ENCODE peak calls at places on chromosome 21, in nine cellular contexts. J is lower lobe of right lung, Z is fibroblast of lung, K is DND-41, I is colonic mucosa, M is H9, D is tibial artery, X is kidney epithelial cell, A is tibial nerve. U is an unnamed sample.

GRCh38 chr21:19197950-19198349 is 794.4 kb upstream of the TMPRSS15 start:
- DNase-seq in X (no peak), M (no peak), A (no peak), K (no peak), J (no peak), D (no peak), I (no peak), Z (no peak), U (no peak)

GRCh38 chr21:31755027-31755426 is 23.1 kb upstream of the SCAF4 start:
- DNase-seq in I (no peak), D (no peak), A (no peak), K (no peak), X (no peak), J (no peak), M (no peak), Z (no peak), U (no peak)

GRCh38 chr21:27152996-27153395 is 186.1 kb upstream of the ADAMTS5 start:
- DNase-seq in I (no peak), K (no peak), D (no peak), A (no peak), Z (no peak), X (no peak), J (no peak), M (no peak), U (no peak)

GRCh38 chr21:32653326-32653901 is 41.2 kb upstream of the CFAP298 start:
- DNase-seq in D (no peak), M (peak), J (no peak), Z (peak), A (no peak), X (no peak), K (peak), I (no peak), U (peak)

GRCh38 chr21:41360072-41360821 is 1.6 kb upstream of the MX2 start:
- DNase-seq in K (peak), D (peak), Z (peak), J (no peak), M (peak), A (peak), I (peak), X (no peak), U (peak)

GRCh38 chr21:45508607-45509565 is 33.4 kb downstream of the SLC19A1 start:
- DNase-seq in M (no peak), I (no peak), X (no peak), Z (no peak), J (peak), A (no peak), D (no peak), K (no peak), U (no peak)

GRCh38 chr21:46605759-46606426 is 1.0 kb upstream of the S100B start:
- DNase-seq in X (no peak), D (peak), I (no peak), Z (no peak), M (no peak), A (no peak), K (peak), J (peak), U (no peak)

GRCh38 chr21:45541221-45542039 is 810 bp downstream of the SLC19A1 start:
- DNase-seq in M (peak), J (peak), K (peak), Z (peak), X (no peak), D (peak), I (peak), A (peak), U (peak)

GRCh38 chr21:17461014-17461413 is 51.8 kb upstream of the CXADR start:
- DNase-seq in M (no peak), Z (peak), K (no peak), A (no peak), D (peak), J (no peak), I (peak), X (no peak), U (no peak)

GRCh38 chr21:16419188-16419874 is 689.5 kb downstream of the USP25 start:
- DNase-seq in K (no peak), I (peak), D (peak), X (no peak), Z (peak), M (no peak), J (peak), A (peak), U (no peak)

GRCh38 chr21:37560385-37560784 is 193.8 kb downstream of the DYRK1A start:
- DNase-seq in J (no peak), Z (no peak), K (no peak), D (no peak), X (no peak), I (no peak), M (no peak), A (no peak), U (no peak)

GRCh38 chr21:23160914-23161313 is 2162.7 kb downstream of the NCAM2 start:
- DNase-seq in I (no peak), X (no peak), D (no peak), A (no peak), J (no peak), M (no peak), K (no peak), Z (no peak), U (no peak)

GRCh38 chr21:17128132-17128531 is 384.7 kb upstream of the CXADR start:
- DNase-seq in I (no peak), X (no peak), J (no peak), K (no peak), A (no peak), D (no peak), M (no peak), Z (no peak), U (no peak)

GRCh38 chr21:39863111-39863510 is 4.1 kb upstream of the PCP4 start:
- DNase-seq in Z (no peak), J (peak), K (no peak), D (no peak), M (no peak), A (no peak), I (peak), X (peak), U (peak)

GRCh38 chr21:45509566-45510465 is 32.4 kb downstream of the SLC19A1 start:
- DNase-seq in A (no peak), D (no peak), K (no peak), J (peak), Z (no peak), M (peak), X (no peak), I (no peak), U (no peak)

GRCh38 chr21:45447821-45448220 is 42.9 kb downstream of the COL18A1 start:
- DNase-seq in I (no peak), J (no peak), K (no peak), D (no peak), Z (no peak), M (no peak), A (no peak), X (peak), U (no peak)

GRCh38 chr21:18030248-18030647 is 211.1 kb upstream of the C21orf91 start:
- DNase-seq in M (no peak), I (no peak), X (no peak), K (no peak), A (no peak), J (no peak), D (no peak), Z (no peak), U (no peak)

GRCh38 chr21:16594191-16594590 is 864.4 kb downstream of the USP25 start:
- DNase-seq in D (no peak), M (no peak), J (no peak), A (no peak), I (no peak), Z (no peak), X (no peak), K (no peak), U (no peak)

GRCh38 chr21:27713159-27714109 is 746.5 kb upstream of the ADAMTS5 start:
- DNase-seq in K (no peak), M (no peak), X (no peak), A (no peak), D (no peak), Z (no peak), I (peak), J (peak), U (no peak)

GRCh38 chr21:41926068-41926806 is 27.6 kb downstream of the C2CD2 start:
- DNase-seq in I (peak), X (no peak), Z (peak), A (no peak), K (peak), D (no peak), J (no peak), M (no peak), U (peak)

GRCh38 chr21:33268392-33268735 is 2.2 kb downstream of the IL10RB start:
- DNase-seq in D (no peak), X (no peak), M (no peak), Z (no peak), K (no peak), J (no peak), A (no peak), I (peak), U (no peak)

GRCh38 chr21:42429856-42430255 is 26.2 kb downstream of the UBASH3A start:
- DNase-seq in J (no peak), A (no peak), Z (no peak), M (no peak), X (no peak), I (no peak), K (no peak), D (no peak), U (no peak)

GRCh38 chr21:31771685-31772084 is 39.8 kb upstream of the SCAF4 start:
- DNase-seq in J (no peak), Z (no peak), I (no peak), D (no peak), K (no peak), X (no peak), M (no peak), A (no peak), U (no peak)

GRCh38 chr21:30707409-30707808 is 11.2 kb downstream of the KRTAP21-3 start:
- DNase-seq in K (no peak), A (no peak), X (no peak), Z (no peak), I (no peak), J (no peak), M (no peak), D (no peak), U (no peak)

GRCh38 chr21:45478115-45478801 is 64.0 kb downstream of the SLC19A1 start:
- DNase-seq in D (peak), A (peak), M (peak), X (no peak), K (peak), Z (peak), I (peak), J (peak), U (no peak)

GRCh38 chr21:37208056-37208705 is 59.0 kb downstream of the VPS26C start:
- DNase-seq in J (peak), K (no peak), M (no peak), I (no peak), X (no peak), A (peak), D (peak), Z (no peak), U (peak)

GRCh38 chr21:27677547-27677946 is 710.7 kb upstream of the ADAMTS5 start:
- DNase-seq in K (no peak), X (no peak), Z (no peak), A (no peak), I (no peak), J (no peak), D (no peak), M (no peak), U (no peak)

GRCh38 chr21:37168666-37169065 is 95.6 kb downstream of the TTC3 start:
- DNase-seq in Z (no peak), K (no peak), J (no peak), D (no peak), X (no peak), A (no peak), M (no peak), I (no peak), U (no peak)

GRCh38 chr21:15549671-15550070 is 180.1 kb upstream of the USP25 start:
- DNase-seq in Z (no peak), M (peak), D (no peak), X (no peak), K (no peak), A (no peak), J (no peak), I (no peak), U (no peak)

DNA sequence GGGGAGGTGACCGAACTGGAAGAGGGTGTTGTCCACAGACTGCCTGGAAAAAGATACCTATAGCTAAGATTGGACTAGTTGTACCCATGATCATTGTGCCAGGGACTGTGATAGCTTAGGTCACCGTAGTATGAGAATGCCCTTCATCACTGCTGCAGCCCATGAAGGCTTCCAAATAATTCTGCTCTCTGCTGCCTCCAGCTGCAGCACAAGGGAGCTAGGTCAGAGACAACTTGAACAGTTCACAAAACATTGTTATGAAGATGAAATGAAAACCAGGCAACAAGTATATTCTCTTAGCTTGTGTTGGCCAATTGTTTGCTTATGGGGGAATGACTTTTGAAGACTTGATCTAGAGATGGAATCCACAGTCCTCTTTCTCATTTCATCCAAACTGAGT is 246.7 kb downstream of the MRPL39 start:
- DNase-seq in D (no peak), X (no peak), Z (no peak), I (no peak), J (no peak), K (no peak), A (no peak), M (no peak), U (no peak)
- TF ChIP-seq CTCF in D (no peak), X (peak), Z (peak), I (no peak), J (no peak), K (peak), A (no peak), M (peak), U (no peak)

DNA sequence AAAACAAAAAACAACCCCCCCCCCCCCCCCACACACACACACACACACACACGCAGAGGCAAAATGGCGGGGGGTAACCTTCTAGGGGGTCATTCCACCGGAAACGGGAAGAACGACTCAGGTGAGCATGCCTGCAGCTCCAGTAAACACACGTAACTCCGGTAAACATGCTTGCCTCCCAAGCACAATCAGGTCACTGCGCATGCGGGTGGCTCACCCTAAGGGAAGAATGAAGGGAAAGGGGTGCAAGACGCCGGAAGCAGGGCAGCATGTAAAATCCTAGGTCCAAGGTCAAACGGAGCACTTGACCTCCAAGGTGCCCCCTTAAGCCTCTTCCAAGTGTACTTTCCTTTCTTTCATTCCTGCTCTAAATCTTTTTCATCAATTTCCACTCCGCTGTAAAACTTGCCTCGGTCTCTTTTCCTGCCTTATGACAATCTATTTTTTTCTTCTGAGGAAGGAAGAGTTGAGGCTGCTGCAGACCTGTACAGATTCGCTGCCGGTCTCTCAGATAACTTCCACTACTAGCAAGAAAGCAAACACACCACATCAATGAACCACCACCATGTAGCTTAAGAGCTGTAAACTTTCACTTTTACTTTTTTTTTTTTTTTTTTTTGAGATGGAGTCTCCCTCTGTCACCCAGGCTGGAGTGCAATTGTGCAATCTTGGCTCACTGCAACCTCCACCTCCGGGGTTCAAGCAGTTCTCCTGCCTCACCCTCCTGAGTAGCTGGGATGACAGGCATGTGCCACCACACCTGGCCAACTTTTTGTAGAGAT is 21.0 kb upstream of the CBR3 start:
- DNase-seq in M (no peak), K (peak), I (peak), X (no peak), Z (no peak), D (no peak), A (no peak), J (peak), U (peak)
- TF ChIP-seq CTCF in M (no peak), K (no peak), I (no peak), X (no peak), Z (no peak), D (no peak), A (no peak), J (no peak), U (no peak)

GRCh38 chr21:43816611-43817071 is 27.3 kb downstream of the RRP1 start:
- DNase-seq in M (no peak), D (no peak), X (no peak), I (no peak), J (no peak), A (no peak), Z (no peak), K (no peak), U (no peak)
- TF ChIP-seq CTCF in M (peak), D (no peak), X (no peak), I (no peak), J (no peak), A (no peak), Z (no peak), K (peak), U (no peak)

GRCh38 chr21:38806153-38806941 is 618 bp downstream of the ETS2 start:
- DNase-seq in J (peak), I (peak), X (no peak), D (no peak), A (no peak), K (peak), M (no peak), Z (no peak), U (no peak)
- TF ChIP-seq CTCF in J (peak), I (no peak), X (no peak), D (peak), A (peak), K (peak), M (peak), Z (peak), U (no peak)

DNA sequence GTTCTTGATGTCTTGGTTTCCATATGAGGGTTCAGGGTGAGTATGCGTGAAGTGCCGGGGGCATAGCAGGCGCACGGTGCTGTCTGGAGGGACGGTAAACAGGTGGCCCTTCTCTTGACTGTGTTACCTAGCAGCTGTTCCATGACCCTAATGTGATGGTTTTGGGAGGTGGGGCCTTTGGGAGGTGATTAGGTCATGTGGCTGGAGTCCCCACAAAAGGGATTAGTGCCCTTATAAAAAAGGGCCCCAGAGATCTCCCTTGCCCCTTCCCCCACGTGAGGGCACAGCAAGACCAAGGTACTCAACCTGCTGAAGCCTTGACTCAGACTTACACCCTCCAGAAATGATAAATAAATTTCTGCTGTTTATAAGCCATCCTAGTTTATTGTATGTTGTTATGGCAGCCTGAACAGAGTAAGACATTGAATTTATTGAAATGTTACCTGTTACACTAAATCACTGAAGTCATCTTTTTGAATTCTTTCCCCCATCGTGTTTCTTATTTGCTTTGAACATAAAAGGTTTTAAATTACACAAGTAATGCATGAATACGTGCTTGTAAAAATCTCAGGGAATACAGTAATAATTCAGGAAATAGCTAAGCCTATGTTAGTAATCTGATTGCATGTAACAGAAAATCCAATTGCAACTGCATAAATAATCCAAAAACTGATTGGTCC is 15.6 kb downstream of the TRAPPC10 start:
- DNase-seq in A (no peak), I (no peak), J (no peak), Z (no peak), D (no peak), K (no peak), M (no peak), X (no peak), U (no peak)
- TF ChIP-seq CTCF in A (no peak), I (no peak), J (no peak), Z (no peak), D (no peak), K (no peak), M (no peak), X (no peak), U (no peak)

GRCh38 chr21:34651642-34652041 is 17.2 kb upstream of the CLIC6 start:
- DNase-seq in M (no peak), D (no peak), A (no peak), Z (no peak), K (no peak), X (no peak), I (no peak), J (no peak), U (no peak)

GRCh38 chr21:34651032-34651431 is 17.8 kb upstream of the CLIC6 start:
- DNase-seq in Z (no peak), I (no peak), K (no peak), X (no peak), M (no peak), D (no peak), J (no peak), A (no peak), U (no peak)

GRCh38 chr21:34647552-34647951 is 21.2 kb upstream of the CLIC6 start:
- DNase-seq in K (no peak), A (no peak), D (no peak), M (no peak), X (no peak), Z (no peak), J (no peak), I (no peak), U (no peak)

GRCh38 chr21:34649400-34649799 is 19.4 kb upstream of the CLIC6 start:
- DNase-seq in D (no peak), M (no peak), J (no peak), A (no peak), Z (no peak), K (no peak), X (no peak), I (no peak), U (no peak)

GRCh38 chr21:34648739-34649297 is 20.0 kb upstream of the CLIC6 start:
- DNase-seq in I (no peak), K (no peak), A (no peak), X (no peak), D (no peak), J (no peak), Z (no peak), M (no peak), U (no peak)
- TF ChIP-seq CTCF in I (no peak), K (no peak), A (no peak), X (no peak), D (no peak), J (no peak), Z (no peak), M (no peak), U (no peak)

GRCh38 chr21:34885636-34886553 is 163.2 kb downstream of the RUNX1 start:
- DNase-seq in Z (peak), J (no peak), I (peak), A (no peak), K (peak), D (no peak), X (no peak), M (peak), U (no peak)
- TF ChIP-seq CTCF in Z (no peak), J (no peak), I (no peak), A (no peak), K (peak), D (no peak), X (no peak), M (no peak), U (no peak)

GRCh38 chr21:28746166-28746565 is 246.5 kb downstream of the LTN1 start:
- DNase-seq in X (no peak), D (no peak), J (no peak), M (no peak), A (no peak), K (no peak), Z (no peak), I (no peak), U (no peak)

GRCh38 chr21:28745131-28746055 is 247.3 kb downstream of the LTN1 start:
- DNase-seq in Z (peak), J (peak), X (peak), D (peak), A (peak), M (peak), I (peak), K (peak), U (peak)

GRCh38 chr21:28738882-28739281 is 253.8 kb downstream of the LTN1 start:
- DNase-seq in I (no peak), J (no peak), X (no peak), A (no peak), K (no peak), D (no peak), M (no peak), Z (no peak), U (no peak)

GRCh38 chr21:28743723-28744122 is 249.0 kb downstream of the LTN1 start:
- DNase-seq in I (no peak), X (no peak), Z (no peak), J (no peak), K (no peak), D (no peak), A (no peak), M (no peak), U (no peak)

DNA sequence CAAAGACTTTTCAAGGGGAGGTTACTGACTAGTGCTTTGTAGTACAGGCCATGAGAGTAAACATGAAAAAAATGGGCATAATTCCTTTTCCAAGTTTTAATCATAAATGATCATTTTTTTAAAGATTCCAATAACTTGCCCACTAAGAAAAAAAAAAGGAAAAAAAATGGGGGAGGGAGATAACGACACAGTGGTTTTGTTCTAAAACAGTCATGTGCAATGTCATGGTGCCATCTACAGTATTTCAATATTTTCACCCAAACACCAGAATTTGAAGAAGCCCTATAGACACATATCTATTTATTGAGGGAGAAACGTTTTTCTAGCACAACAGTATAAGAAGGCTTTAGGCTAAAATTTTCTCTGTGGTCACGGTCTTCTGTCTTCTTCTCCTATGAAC is 250.2 kb downstream of the LTN1 start:
- DNase-seq in J (no peak), X (no peak), A (no peak), K (no peak), Z (peak), I (no peak), D (no peak), M (no peak), U (no peak)
- TF ChIP-seq CTCF in J (no peak), X (no peak), A (no peak), K (no peak), Z (peak), I (no peak), D (no peak), M (peak), U (no peak)